ENCODE peak calls at places on chromosome 19, in ten cellular contexts. P is Calu3, M is nucleus accumbens, D is AG09319, W is mesenteric fat pad, L is breast epithelium, V is Ammon's horn, S is cerebellar cortex, Z is activated B cell treated with CpG ODN at 0.5 μM for 24 hours, B is LoVo. X is an unnamed sample.
A peak's percentile ranks its signal among the peaks of the same experiment; 100 is the strongest.

GRCh38 chr19:45761714-45762113 is 7.3 kb downstream of the SIX5 start:
- DNase-seq in P (no peak), M (no peak), D (no peak), W (no peak), L (no peak), V (no peak), S (no peak), Z (no peak), B (no peak), X (no peak)

GRCh38 chr19:1251503-1252220 is 3.3 kb downstream of the MIDN start:
- DNase-seq in P (no peak), M (peak; percentile 68), D (no peak), W (no peak), L (peak; percentile 79), V (no peak), S (peak; percentile 26), Z (peak; percentile 53), B (no peak), X (peak; percentile 72)

GRCh38 chr19:38023661-38024574 is 116.9 kb downstream of the SIPA1L3 start:
- DNase-seq in P (no peak), M (no peak), D (no peak), W (no peak), L (no peak), V (no peak), S (peak; percentile 55), Z (no peak), B (no peak), X (no peak)

GRCh38 chr19:18809149-18809978 is 18.3 kb upstream of the COMP start:
- DNase-seq in P (no peak), M (peak; percentile 9), D (peak; percentile 67), W (no peak), L (peak; percentile 82), V (peak; percentile 52), S (peak; percentile 57), Z (no peak), B (no peak), X (peak; percentile 26)

GRCh38 chr19:1734328-1734966 is 18.9 kb upstream of the ONECUT3 start:
- DNase-seq in P (no peak), M (no peak), D (no peak), W (no peak), L (no peak), V (no peak), S (no peak), Z (no peak), B (no peak), X (no peak)

GRCh38 chr19:12034610-12035009 is 869 bp downstream of the ZNF433 start:
- DNase-seq in P (no peak), M (no peak), D (no peak), W (peak; percentile 26), L (no peak), V (no peak), S (peak; percentile 18), Z (no peak), B (no peak), X (no peak)

GRCh38 chr19:51450730-51451307 is 7.4 kb downstream of the SIGLEC8 start:
- DNase-seq in P (no peak), M (no peak), D (no peak), W (peak; percentile 39), L (no peak), V (no peak), S (no peak), Z (no peak), B (no peak), X (no peak)

GRCh38 chr19:16382775-16383543 is 58.3 kb downstream of the KLF2 start:
- DNase-seq in P (peak; percentile 63), M (peak; percentile 19), D (peak; percentile 66), W (peak; percentile 92), L (peak; percentile 74), V (peak; percentile 87), S (peak; percentile 90), Z (peak; percentile 63), B (peak; percentile 13), X (peak; percentile 84)

GRCh38 chr19:13117176-13117771 is 734 bp upstream of the TRMT1 start:
- DNase-seq in P (no peak), M (no peak), D (no peak), W (no peak), L (no peak), V (no peak), S (peak; percentile 29), Z (no peak), B (no peak), X (no peak)

GRCh38 chr19:575527-576506 is 3.4 kb downstream of the BSG start:
- DNase-seq in P (no peak), M (peak; percentile 24), D (no peak), W (no peak), L (no peak), V (peak; percentile 66), S (no peak), Z (no peak), B (no peak), X (no peak)

GRCh38 chr19:15971217-15971616 is 22.4 kb downstream of the OR10H4 start:
- DNase-seq in P (no peak), M (no peak), D (no peak), W (no peak), L (no peak), V (no peak), S (no peak), Z (no peak), B (no peak), X (no peak)

GRCh38 chr19:55478364-55478763 is 1.9 kb downstream of the ZNF628 start:
- DNase-seq in P (no peak), M (no peak), D (no peak), W (no peak), L (no peak), V (no peak), S (no peak), Z (no peak), B (no peak), X (no peak)

GRCh38 chr19:46852830-46853229 is 2.2 kb upstream of the AP2S1 start:
- DNase-seq in P (no peak), M (no peak), D (no peak), W (no peak), L (no peak), V (no peak), S (no peak), Z (no peak), B (no peak), X (no peak)

GRCh38 chr19:10086904-10087256 is 763 bp downstream of the SHFL start:
- DNase-seq in P (no peak), M (no peak), D (no peak), W (no peak), L (no peak), V (no peak), S (no peak), Z (no peak), B (no peak), X (no peak)

GRCh38 chr19:17070912-17071311 is 4.3 kb downstream of the HAUS8 start:
- DNase-seq in P (no peak), M (no peak), D (no peak), W (no peak), L (no peak), V (no peak), S (no peak), Z (no peak), B (no peak), X (no peak)

GRCh38 chr19:38975214-38975860 is at the start of gene FBXO17:
- DNase-seq in P (peak; percentile 71), M (peak; percentile 46), D (no peak), W (peak; percentile 89), L (no peak), V (peak; percentile 31), S (peak; percentile 69), Z (no peak), B (no peak), X (no peak)

GRCh38 chr19:29084266-29084665 is 128.7 kb downstream of the UQCRFS1 start:
- DNase-seq in P (peak; percentile 54), M (no peak), D (no peak), W (peak; percentile 51), L (no peak), V (no peak), S (peak; percentile 13), Z (no peak), B (peak; percentile 8), X (no peak)

GRCh38 chr19:13091400-13092161 is 11.1 kb downstream of the LYL1 start:
- DNase-seq in P (no peak), M (peak; percentile 81), D (peak; percentile 65), W (no peak), L (peak; percentile 84), V (peak; percentile 89), S (no peak), Z (no peak), B (no peak), X (peak; percentile 86)

GRCh38 chr19:32404213-32404938 is 1.2 kb upstream of the DPY19L3 start:
- DNase-seq in P (peak; percentile 24), M (no peak), D (no peak), W (no peak), L (no peak), V (no peak), S (peak; percentile 20), Z (no peak), B (no peak), X (no peak)

GRCh38 chr19:45471116-45471865 is 3.5 kb downstream of the FOSB start:
- DNase-seq in P (no peak), M (no peak), D (peak; percentile 24), W (no peak), L (no peak), V (no peak), S (no peak), Z (no peak), B (no peak), X (no peak)

GRCh38 chr19:18205180-18205915 is 1.5 kb upstream of the RAB3A start:
- DNase-seq in P (peak; percentile 23), M (peak; percentile 44), D (peak; percentile 55), W (no peak), L (peak; percentile 85), V (peak; percentile 85), S (peak; percentile 56), Z (peak; percentile 64), B (no peak), X (peak; percentile 78)

GRCh38 chr19:32458500-32459123 is 53.0 kb downstream of the DPY19L3 start:
- DNase-seq in P (no peak), M (no peak), D (no peak), W (no peak), L (no peak), V (no peak), S (no peak), Z (no peak), B (no peak), X (no peak)

GRCh38 chr19:48210005-48210404 is 39.5 kb downstream of the ZSWIM9 start:
- DNase-seq in P (no peak), M (no peak), D (no peak), W (no peak), L (no peak), V (no peak), S (no peak), Z (no peak), B (no peak), X (no peak)

GRCh38 chr19:9309974-9310446 is 372 bp upstream of the ZNF699 start:
- DNase-seq in P (peak; percentile 77), M (no peak), D (peak; percentile 68), W (peak; percentile 93), L (no peak), V (peak; percentile 94), S (peak; percentile 97), Z (no peak), B (peak; percentile 84), X (no peak)

X was measured in pons.